ENCODE peak calls at places on chromosome 22, in ten cellular contexts. M, V, A, K, D, Q, J, S, Z and X are unnamed samples.

GRCh38 chr22:47629273-47629711 is 866.8 kb downstream of the TBC1D22A start:
- DNase-seq in D (no peak), S (no peak), K (no peak), V (no peak), M (no peak), A (no peak), Q (no peak), J (no peak), Z (no peak), X (no peak)

GRCh38 chr22:45971389-45972028 is 5.5 kb downstream of the WNT7B start:
- DNase-seq in D (no peak), V (no peak), Z (no peak), Q (no peak), J (no peak), S (no peak), A (no peak), K (no peak), M (no peak), X (no peak)

GRCh38 chr22:46528121-46528610 is 9.3 kb downstream of the CELSR1 start:
- DNase-seq in A (no peak), Z (no peak), D (no peak), Q (peak), V (no peak), S (no peak), J (peak), M (peak), K (no peak), X (no peak)

GRCh38 chr22:45242778-45243191 is 2.1 kb upstream of the KIAA0930 start:
- DNase-seq in M (no peak), S (no peak), Z (no peak), A (no peak), J (peak), D (no peak), V (no peak), Q (no peak), K (no peak), X (no peak)

GRCh38 chr22:37607912-37608476 is 640 bp upstream of the GGA1 start:
- DNase-seq in V (no peak), Z (no peak), K (no peak), Q (no peak), A (no peak), S (no peak), J (no peak), M (no peak), D (no peak), X (no peak)

GRCh38 chr22:29157759-29158535 is 47.7 kb upstream of the EMID1 start:
- DNase-seq in K (peak), Z (no peak), J (no peak), S (no peak), M (no peak), V (no peak), A (peak), D (no peak), Q (no peak), X (no peak)

GRCh38 chr22:29726512-29727247 is 6.9 kb downstream of the CABP7 start:
- DNase-seq in V (no peak), A (no peak), M (no peak), K (no peak), Z (no peak), Q (no peak), J (no peak), S (no peak), D (no peak), X (no peak)

GRCh38 chr22:28923826-28924732 is 40.7 kb downstream of the ZNRF3 start:
- DNase-seq in Q (no peak), V (no peak), M (no peak), S (no peak), D (peak), K (no peak), J (peak), Z (peak), A (no peak), X (no peak)

GRCh38 chr22:36770946-36771340 is 5.0 kb downstream of the IFT27 start:
- DNase-seq in K (no peak), M (no peak), Q (no peak), S (no peak), D (no peak), A (no peak), V (no peak), Z (no peak), J (no peak), X (peak)

GRCh38 chr22:45268958-45269844 is 15.5 kb upstream of the UPK3A start:
- DNase-seq in D (peak), A (peak), K (peak), J (peak), V (no peak), Z (no peak), S (peak), Q (peak), M (no peak), X (peak)

GRCh38 chr22:37358917-37359316 is 68.4 kb downstream of the ELFN2 start:
- DNase-seq in D (no peak), A (no peak), Z (no peak), K (no peak), J (peak), M (no peak), S (no peak), Q (no peak), V (no peak), X (no peak)

GRCh38 chr22:23282986-23283385 is 102.7 kb downstream of the BCR start:
- DNase-seq in Z (no peak), D (no peak), Q (no peak), K (no peak), J (no peak), S (no peak), A (no peak), V (no peak), M (no peak), X (no peak)

GRCh38 chr22:23281406-23282088 is 101.2 kb downstream of the BCR start:
- DNase-seq in S (peak), Z (peak), Q (peak), A (peak), D (peak), V (no peak), J (peak), K (peak), M (peak), X (peak)

GRCh38 chr22:23281053-23281405 is 100.7 kb downstream of the BCR start:
- DNase-seq in M (no peak), K (no peak), A (no peak), Z (no peak), D (no peak), V (no peak), J (no peak), S (no peak), Q (no peak), X (no peak)

GRCh38 chr22:23282516-23282915 is 102.2 kb downstream of the BCR start:
- DNase-seq in Z (no peak), M (no peak), J (no peak), Q (no peak), S (no peak), K (no peak), D (no peak), V (no peak), A (no peak), X (no peak)

GRCh38 chr22:23282089-23282501 is 101.8 kb downstream of the BCR start:
- DNase-seq in J (peak), S (no peak), V (no peak), M (peak), K (peak), D (peak), A (no peak), Q (peak), Z (no peak), X (no peak)
- TF ChIP-seq CTCF in J (no peak), S (no peak), V (no peak), M (no peak), K (no peak), D (peak), A (no peak), Q (no peak), Z (no peak), X (no peak)

GRCh38 chr22:38986629-38987028 is 4.5 kb downstream of the APOBEC3B start:
- DNase-seq in S (no peak), D (no peak), V (no peak), M (no peak), K (no peak), A (no peak), Q (no peak), J (no peak), Z (no peak), X (no peak)

GRCh38 chr22:38984224-38984623 is 2.1 kb downstream of the APOBEC3B start:
- DNase-seq in D (no peak), A (peak), M (no peak), S (no peak), J (no peak), V (no peak), Z (no peak), K (no peak), Q (no peak), X (no peak)

GRCh38 chr22:38982008-38982927 is at the start of gene APOBEC3B:
- DNase-seq in D (peak), K (peak), V (peak), A (peak), M (peak), J (peak), Q (peak), S (peak), Z (peak), X (no peak)

GRCh38 chr22:38981659-38982007 is 514 bp upstream of the APOBEC3B start:
- DNase-seq in S (no peak), A (peak), Q (peak), V (no peak), K (no peak), M (no peak), J (peak), Z (no peak), D (no peak), X (no peak)

DNA sequence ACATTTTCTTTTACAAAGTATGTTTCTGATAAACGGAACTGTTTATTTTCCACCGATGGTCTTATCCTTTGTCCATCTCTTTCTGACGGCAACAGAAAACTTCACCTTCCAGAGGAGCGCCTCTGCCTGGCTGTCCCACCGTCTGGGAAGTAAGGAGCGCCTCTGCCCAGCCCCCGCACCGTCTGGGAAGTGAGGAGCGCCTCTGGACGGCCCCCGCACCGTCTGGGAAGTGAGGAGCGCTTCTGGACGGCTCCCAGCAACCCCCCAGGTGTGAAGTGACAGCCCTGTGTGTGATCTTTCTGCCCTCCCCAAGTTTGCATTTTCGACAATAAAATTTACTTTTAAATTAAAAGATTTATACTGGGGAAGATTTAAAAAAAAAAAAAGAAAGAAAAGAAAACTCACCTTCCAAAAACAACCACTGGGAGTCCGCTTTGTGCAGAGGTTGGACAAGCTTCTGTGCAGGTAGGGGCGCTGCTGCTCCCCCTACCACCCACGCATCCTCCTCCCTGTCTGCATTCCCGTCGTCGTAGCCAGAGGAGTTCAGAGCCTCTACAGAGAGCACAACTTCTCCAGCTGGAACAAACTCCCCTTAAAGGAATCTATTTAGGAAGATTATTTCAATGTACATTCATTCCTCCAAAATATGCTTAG is 1.0 kb upstream of the APOBEC3B start:
- DNase-seq in S (peak), K (no peak), A (peak), Q (no peak), M (no peak), Z (no peak), V (no peak), D (no peak), J (peak), X (no peak)
- TF ChIP-seq CTCF in S (peak), K (no peak), A (peak), Q (peak), M (peak), Z (peak), V (peak), D (peak), J (peak), X (no peak)

GRCh38 chr22:35683560-35683959 is 34.1 kb upstream of the APOL5 start:
- DNase-seq in Z (no peak), K (no peak), A (no peak), D (no peak), V (no peak), J (no peak), M (no peak), Q (no peak), S (no peak), X (no peak)
- TF ChIP-seq CTCF in Z (no peak), K (no peak), A (no peak), D (no peak), V (no peak), J (no peak), M (no peak), Q (no peak), S (no peak), X (no peak)

GRCh38 chr22:40153186-40153585 is 24.5 kb upstream of the TNRC6B start:
- DNase-seq in M (no peak), D (no peak), J (no peak), V (no peak), A (no peak), K (no peak), Q (no peak), S (no peak), Z (no peak), X (no peak)

GRCh38 chr22:40161182-40161581 is 16.5 kb upstream of the TNRC6B start:
- DNase-seq in Q (no peak), K (no peak), J (no peak), D (no peak), A (no peak), S (no peak), M (no peak), V (no peak), Z (no peak), X (no peak)

GRCh38 chr22:40157546-40157945 is 20.2 kb upstream of the TNRC6B start:
- DNase-seq in Z (no peak), A (no peak), S (no peak), M (no peak), J (no peak), K (no peak), D (no peak), Q (no peak), V (no peak), X (no peak)

GRCh38 chr22:40153705-40154104 is 24.0 kb upstream of the TNRC6B start:
- DNase-seq in S (no peak), M (no peak), A (no peak), D (no peak), V (no peak), Z (no peak), J (no peak), K (no peak), Q (no peak), X (no peak)

DNA sequence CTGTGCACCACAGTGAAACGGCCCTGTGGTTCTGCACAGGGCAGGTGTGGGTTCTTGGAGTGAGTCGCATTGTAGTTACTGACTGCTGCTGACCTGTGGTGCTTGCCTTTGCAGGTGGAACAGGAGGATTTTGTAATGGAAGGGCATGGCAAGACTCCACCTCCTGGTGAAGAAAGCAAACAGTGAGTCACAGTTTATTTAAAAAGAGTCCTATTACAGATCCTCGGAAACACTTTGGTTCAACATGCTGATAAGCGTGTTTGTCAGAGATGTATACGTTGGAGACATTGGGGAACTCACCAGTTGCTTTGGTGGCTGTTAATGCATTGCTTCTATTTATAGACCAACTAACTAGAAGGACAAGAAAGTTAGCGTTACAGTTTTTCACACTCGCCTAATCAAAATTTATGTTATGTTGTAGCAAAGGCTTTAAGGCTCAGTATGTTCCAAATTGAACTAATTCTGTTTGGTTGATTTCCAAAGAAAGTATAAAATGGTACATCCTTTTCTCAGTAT is 21.7 kb upstream of the TNRC6B start:
- DNase-seq in J (peak), K (no peak), Q (peak), Z (no peak), D (no peak), A (peak), S (peak), M (peak), V (no peak), X (no peak)
- TF ChIP-seq CTCF in J (peak), K (no peak), Q (peak), Z (peak), D (no peak), A (no peak), S (peak), M (peak), V (no peak), X (no peak)

DNA sequence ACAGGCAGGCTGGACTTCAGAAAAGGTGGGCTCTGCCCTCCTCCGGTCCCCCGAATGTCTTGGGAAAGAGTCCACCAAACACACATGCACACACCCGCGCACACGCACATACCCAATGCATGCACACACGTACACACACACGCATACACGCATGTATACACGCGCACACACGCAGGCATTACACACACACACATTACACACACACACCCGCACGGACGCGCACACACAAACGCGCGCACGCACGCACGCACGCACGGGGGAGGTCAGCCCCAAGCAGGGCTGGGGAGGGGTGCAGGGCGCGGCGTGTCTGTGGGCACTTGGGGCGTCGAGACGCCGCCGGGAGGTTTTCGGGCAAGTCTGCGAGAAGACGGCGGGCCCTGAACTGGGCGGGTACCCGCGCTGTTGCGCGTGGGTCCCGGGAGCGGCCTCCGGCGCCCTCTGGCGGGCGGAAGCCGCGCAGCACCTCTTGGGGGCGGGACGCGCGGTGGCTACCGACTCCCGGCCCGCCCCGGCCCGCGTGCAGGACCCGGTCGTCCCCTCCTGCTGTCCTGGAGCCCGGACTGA is 3.5 kb downstream of the SEPTIN5 start:
- DNase-seq in V (no peak), Z (no peak), A (peak), M (peak), D (peak), S (peak), Q (peak), J (peak), K (peak), X (peak)
- TF ChIP-seq CTCF in V (peak), Z (peak), A (peak), M (peak), D (peak), S (peak), Q (peak), J (peak), K (peak), X (no peak)

GRCh38 chr22:42322562-42322926 is 52.1 kb upstream of the TCF20 start:
- DNase-seq in M (no peak), S (no peak), V (no peak), Q (no peak), Z (no peak), D (no peak), J (peak), K (no peak), A (no peak), X (no peak)
- TF ChIP-seq CTCF in M (no peak), S (no peak), V (no peak), Q (no peak), Z (no peak), D (no peak), J (no peak), K (no peak), A (no peak), X (no peak)